ENCODE peak calls at places on chromosomes 13 and 19, in four cellular contexts. I is Caki2, T is B cell, H is caudate nucleus. U is an unnamed sample.

GRCh38 chr13:33639640-33640080 is 178.3 kb upstream of the RFC3 start:
- DNase-seq in T (no peak), H (no peak), I (no peak), U (no peak)

GRCh38 chr13:51291341-51291740 is 48.1 kb upstream of the SERPINE3 start:
- DNase-seq in T (no peak), I (no peak), H (no peak), U (no peak)

GRCh38 chr13:47897411-47898050 is 103.5 kb downstream of the SUCLA2 start:
- DNase-seq in T (no peak), H (no peak), I (no peak), U (no peak)

GRCh38 chr13:113412440-113412839 is 40.8 kb downstream of the ADPRHL1 start:
- DNase-seq in H (no peak), I (no peak), T (no peak), U (no peak)

GRCh38 chr13:41942462-41943094 is 18.3 kb downstream of the VWA8 start:
- DNase-seq in I (no peak), T (no peak), H (no peak), U (peak; percentile 59)

GRCh38 chr19:11137542-11138384 is 17.8 kb downstream of the SPC24 start:
- DNase-seq in T (peak; percentile 50), H (peak; percentile 53), I (peak; percentile 75), U (peak; percentile 91)

GRCh38 chr13:30052127-30052526 is 201.7 kb upstream of the UBL3 start:
- DNase-seq in I (no peak), T (no peak), H (no peak), U (no peak)

GRCh38 chr13:106384516-106384915 is 150.9 kb downstream of the EFNB2 start:
- DNase-seq in H (no peak), I (no peak), T (no peak), U (no peak)

GRCh38 chr13:113726961-113727411 is 32.0 kb upstream of the TMEM255B start:
- DNase-seq in T (no peak), H (no peak), I (no peak), U (no peak)

GRCh38 chr19:2089001-2089711 is 7.0 kb downstream of the MOB3A start:
- DNase-seq in H (no peak), I (peak; percentile 55), T (no peak), U (peak; percentile 77)

GRCh38 chr13:29572575-29572974 is 22.9 kb downstream of the SLC7A1 start:
- DNase-seq in I (no peak), H (no peak), T (no peak), U (no peak)

GRCh38 chr13:32037471-32037870 is 5.9 kb downstream of the FRY start:
- DNase-seq in T (no peak), H (no peak), I (no peak), U (no peak)

GRCh38 chr19:41309225-41310030 is 544 bp upstream of the CCDC97 start:
- DNase-seq in T (no peak), I (no peak), H (no peak), U (peak; percentile 36)

GRCh38 chr13:112447306-112447705 is 71.2 kb downstream of the SPACA7 start:
- DNase-seq in I (no peak), T (no peak), H (no peak), U (no peak)

GRCh38 chr13:45063261-45063870 is 56.9 kb upstream of the GTF2F2 start:
- DNase-seq in T (no peak), I (no peak), H (no peak), U (peak; percentile 13)

GRCh38 chr13:73714522-73714921 is 419.7 kb downstream of the KLF12 start:
- DNase-seq in H (no peak), T (no peak), I (no peak), U (no peak)

GRCh38 chr19:42135836-42136235 is 3.6 kb upstream of the POU2F2 start:
- DNase-seq in I (no peak), H (no peak), T (no peak), U (no peak)

GRCh38 chr19:34639491-34640085 is 37.4 kb downstream of the SCGB2B2 start:
- DNase-seq in I (peak; percentile 25), T (peak; percentile 38), H (no peak), U (peak; percentile 58)

GRCh38 chr13:55244991-55245644 is 1895.6 kb upstream of the PRR20A start:
- DNase-seq in T (no peak), I (no peak), H (no peak), U (peak; percentile 27)

GRCh38 chr19:46515879-46516350 is 20.2 kb upstream of the PNMA8B start:
- DNase-seq in H (no peak), I (peak; percentile 29), T (no peak), U (peak; percentile 70)